ENCODE peak calls at places on chromosomes 3 and 15, in six cellular contexts. E, Y, O, H, N and M are unnamed samples.
A peak's percentile ranks its signal among the peaks of the same experiment; 100 is the strongest.

GRCh38 chr15:59531066-59531465 is 80.5 kb upstream of the GCNT3 start:
- DNase-seq in O (no peak), N (no peak), Y (peak; percentile 17), H (no peak), E (no peak), M (no peak)

GRCh38 chr15:24832282-24832681 is 122.5 kb upstream of the SNRPN start:
- DNase-seq in Y (no peak), E (no peak), O (no peak), N (no peak), H (no peak), M (no peak)

GRCh38 chr3:23915537-23916108 is 1.2 kb downstream of the NKIRAS1 start:
- DNase-seq in O (peak; percentile 25), N (peak; percentile 48), E (no peak), H (no peak), Y (no peak), M (no peak)

GRCh38 chr3:72756900-72757299 is 91.3 kb downstream of the SHQ1 start:
- DNase-seq in Y (no peak), N (no peak), E (no peak), O (no peak), H (no peak), M (no peak)

GRCh38 chr15:101579766-101580165 is 72.4 kb downstream of the TM2D3 start:
- DNase-seq in N (peak; percentile 73), Y (no peak), O (no peak), E (no peak), H (peak; percentile 94), M (peak; percentile 10)

GRCh38 chr3:98788651-98789050 is 25.5 kb downstream of the ST3GAL6 start:
- DNase-seq in Y (no peak), N (no peak), H (no peak), E (no peak), O (no peak), M (no peak)

GRCh38 chr15:33866101-33866737 is 102.1 kb upstream of the CHRM5 start:
- DNase-seq in H (no peak), E (no peak), Y (no peak), O (no peak), N (no peak), M (no peak)

GRCh38 chr3:172279191-172279640 is 169.0 kb downstream of the GHSR start:
- DNase-seq in N (no peak), E (no peak), H (no peak), O (peak; percentile 4), Y (no peak), M (no peak)

GRCh38 chr3:170790591-170790990 is 79.4 kb downstream of the RPL22L1 start:
- DNase-seq in N (no peak), H (no peak), E (no peak), Y (no peak), O (no peak), M (no peak)

GRCh38 chr3:170090601-170090981 is 52.8 kb downstream of the GPR160 start:
- DNase-seq in E (no peak), N (no peak), Y (no peak), H (no peak), O (no peak), M (no peak)

GRCh38 chr3:141240290-141241247 is 8.9 kb downstream of the PXYLP1 start:
- DNase-seq in H (no peak), E (no peak), N (peak; percentile 56), Y (no peak), O (no peak), M (no peak)

GRCh38 chr3:97835761-97836160 is 13.9 kb downstream of the CRYBG3 start:
- DNase-seq in Y (no peak), N (peak; percentile 55), H (no peak), E (no peak), O (no peak), M (no peak)

GRCh38 chr3:135800071-135800549 is 165.4 kb upstream of the PPP2R3A start:
- DNase-seq in N (no peak), O (no peak), Y (no peak), H (no peak), E (no peak), M (no peak)

GRCh38 chr3:171028025-171028778 is 1.7 kb upstream of the SLC2A2 start:
- DNase-seq in N (peak; percentile 86), E (no peak), Y (peak; percentile 43), H (no peak), O (peak; percentile 58), M (peak; percentile 65)

GRCh38 chr3:196677353-196677752 is 34.7 kb downstream of the CEP19 start:
- DNase-seq in N (no peak), Y (no peak), E (no peak), O (no peak), H (no peak), M (no peak)

GRCh38 chr3:71186816-71187215 is 396.7 kb downstream of the FOXP1 start:
- DNase-seq in H (no peak), O (no peak), E (no peak), N (no peak), Y (peak; percentile 30), M (no peak)

GRCh38 chr15:81189583-81190283 is 6.9 kb upstream of the IL16 start:
- DNase-seq in Y (peak; percentile 34), N (peak; percentile 98), H (no peak), O (no peak), E (no peak), M (peak; percentile 95)

GRCh38 chr3:187041362-187042061 is 97.8 kb downstream of the RPL39L start:
- DNase-seq in O (no peak), Y (no peak), N (peak; percentile 44), E (no peak), H (no peak), M (no peak)

GRCh38 chr15:67755264-67755663 is 70.0 kb upstream of the SKOR1 start:
- DNase-seq in H (no peak), Y (no peak), N (no peak), E (no peak), O (no peak), M (no peak)

GRCh38 chr15:48644498-48644826 is 1.0 kb downstream of the FBN1 start:
- DNase-seq in O (no peak), H (no peak), E (no peak), N (peak; percentile 52), Y (no peak), M (no peak)

GRCh38 chr3:39372831-39373230 is 10.3 kb upstream of the SLC25A38 start:
- DNase-seq in O (no peak), E (no peak), H (no peak), N (no peak), Y (no peak), M (no peak)

GRCh38 chr15:36579792-36580431 is 486 bp downstream of the CDIN1 start:
- DNase-seq in O (no peak), N (no peak), Y (peak; percentile 27), H (no peak), E (no peak), M (no peak)

GRCh38 chr3:134369231-134369741 is 5.0 kb downstream of the AMOTL2 start:
- DNase-seq in H (no peak), O (no peak), Y (no peak), E (no peak), N (peak; percentile 90), M (no peak)

GRCh38 chr15:42921049-42921731 is 612 bp upstream of the TTBK2 start:
- DNase-seq in O (peak; percentile 27), H (no peak), Y (peak; percentile 27), N (peak; percentile 33), E (no peak), M (no peak)

GRCh38 chr3:139934557-139935070 is 371 bp upstream of the CLSTN2 start:
- DNase-seq in H (peak; percentile 22), Y (no peak), E (no peak), O (peak; percentile 90), N (peak; percentile 10), M (no peak)

GRCh38 chr15:89496155-89497098 is at the start of gene RHCG:
- DNase-seq in Y (no peak), N (peak; percentile 58), E (no peak), H (peak; percentile 80), O (peak; percentile 90), M (no peak)

GRCh38 chr3:114649331-114649730 is 355.5 kb downstream of the TIGIT start:
- DNase-seq in E (no peak), Y (no peak), O (no peak), N (peak; percentile 78), H (peak; percentile 13), M (no peak)

GRCh38 chr3:481680-482079 is 285.1 kb downstream of the CHL1 start:
- DNase-seq in Y (no peak), N (peak; percentile 4), E (no peak), O (peak; percentile 39), H (no peak), M (no peak)

GRCh38 chr3:482479-482878 is 285.9 kb downstream of the CHL1 start:
- DNase-seq in O (no peak), Y (no peak), N (no peak), H (no peak), E (no peak), M (no peak)

GRCh38 chr3:480070-480469 is 283.5 kb downstream of the CHL1 start:
- DNase-seq in Y (no peak), E (no peak), H (no peak), N (no peak), O (no peak), M (no peak)

GRCh38 chr3:487580-487979 is 291.0 kb downstream of the CHL1 start:
- DNase-seq in H (no peak), E (no peak), Y (no peak), O (no peak), N (peak; percentile 17), M (no peak)

GRCh38 chr3:484302-484701 is 287.7 kb downstream of the CHL1 start:
- DNase-seq in O (no peak), H (no peak), E (no peak), Y (no peak), N (no peak), M (no peak)
- H3K4me3 ChIP-seq in O (no peak overlapping the region), H (no peak overlapping the region), E (no peak overlapping the region), Y (no peak overlapping the region), N (no peak overlapping the region), M (no peak overlapping the region)

GRCh38 chr3:128488995-128489859 is 3.8 kb downstream of the GATA2 start:
- DNase-seq in N (peak; percentile 52), E (no peak), Y (no peak), O (peak; percentile 86), H (no peak), M (no peak)
- H3K4me3 ChIP-seq in N (peak overlapping the region; percentile 56), E (peak overlapping the region; percentile 58), Y (peak overlapping the region; percentile 68), O (peak overlapping the region; percentile 41), H (peak overlapping the region; percentile 84), M (peak overlapping the region; percentile 52)

GRCh38 chr3:193552911-193553310 is 1.8 kb downstream of the ATP13A4 start:
- DNase-seq in N (no peak), E (no peak), O (no peak), Y (peak; percentile 73), H (no peak), M (no peak)

GRCh38 chr3:193559100-193559499 is 4.4 kb upstream of the ATP13A4 start:
- DNase-seq in Y (no peak), N (no peak), E (no peak), H (no peak), O (no peak), M (no peak)

GRCh38 chr3:193553606-193554005 is 1.1 kb downstream of the ATP13A4 start:
- DNase-seq in N (no peak), Y (no peak), O (no peak), E (no peak), H (no peak), M (no peak)

GRCh38 chr3:193556841-193557240 is 2.1 kb upstream of the ATP13A4 start:
- DNase-seq in N (no peak), O (no peak), Y (peak; percentile 87), H (no peak), E (no peak), M (no peak)

GRCh38 chr3:193554790-193555189 is at the start of gene ATP13A4:
- DNase-seq in N (no peak), H (peak; percentile 1), Y (peak; percentile 74), O (peak; percentile 38), E (no peak), M (no peak)
- H3K4me3 ChIP-seq in N (no peak within 1 kb of the TSS), H (no peak within 1 kb of the TSS), Y (peak within 1 kb of the TSS; percentile 19), O (no peak within 1 kb of the TSS), E (peak within 1 kb of the TSS; percentile 36), M (no peak within 1 kb of the TSS)

GRCh38 chr3:125098929-125099328 is 43.1 kb upstream of the HEG1 start:
- DNase-seq in Y (no peak), O (peak; percentile 54), H (no peak), E (no peak), N (no peak), M (no peak)
- H3K4me3 ChIP-seq in Y (no peak overlapping the region), O (no peak overlapping the region), H (no peak overlapping the region), E (no peak overlapping the region), N (no peak overlapping the region), M (no peak overlapping the region)